ENCODE peak calls at places on chromosomes 11 and 22, in seven cellular contexts. Y is body of pancreas, H is heart left ventricle, X is adrenal gland, C is A549, N is ovary, P is astrocyte of the spinal cord. S is an unnamed sample.

GRCh38 chr22:31342389-31343125 is 3.6 kb downstream of the PATZ1 start:
- DNase-seq in Y (no peak), P (no peak), X (no peak), N (no peak), H (no peak), C (no peak), S (peak)

GRCh38 chr11:20038969-20039368 is 121.3 kb downstream of the DBX1 start:
- DNase-seq in Y (no peak), N (no peak), P (no peak), H (no peak), X (no peak), C (no peak), S (no peak)

GRCh38 chr22:39129746-39130145 is 22.7 kb downstream of the CBX7 start:
- DNase-seq in C (no peak), X (no peak), P (no peak), Y (no peak), N (no peak), H (no peak), S (no peak)

GRCh38 chr22:46070722-46071450 is 79.4 kb upstream of the PPARA start:
- DNase-seq in P (peak), X (peak), N (peak), Y (peak), C (no peak), H (peak), S (peak)

GRCh38 chr11:27420722-27421572 is 51.6 kb downstream of the LGR4 start:
- DNase-seq in Y (no peak), X (no peak), P (no peak), N (no peak), H (no peak), C (no peak), S (no peak)

GRCh38 chr11:66550887-66551286 is 4.2 kb downstream of the ACTN3 start:
- DNase-seq in H (no peak), X (no peak), C (no peak), Y (no peak), N (no peak), P (no peak), S (no peak)

GRCh38 chr11:125402436-125402835 is 93.6 kb downstream of the FEZ1 start:
- DNase-seq in N (no peak), X (peak), H (no peak), Y (no peak), P (peak), C (no peak), S (no peak)

GRCh38 chr11:18196532-18196931 is 23.9 kb downstream of the MRGPRX4 start:
- DNase-seq in H (no peak), N (no peak), Y (no peak), C (no peak), P (no peak), X (no peak), S (no peak)

GRCh38 chr11:101445761-101446160 is 138.0 kb downstream of the TRPC6 start:
- DNase-seq in N (no peak), X (no peak), C (no peak), Y (no peak), H (no peak), P (no peak), S (no peak)

GRCh38 chr11:34970480-34970879 is 54.1 kb downstream of the PDHX start:
- DNase-seq in Y (no peak), X (no peak), N (no peak), C (no peak), P (no peak), H (no peak), S (no peak)

GRCh38 chr11:6437993-6438392 is 2.8 kb downstream of the HPX start:
- DNase-seq in N (no peak), H (no peak), Y (no peak), P (no peak), C (no peak), X (no peak), S (no peak)

GRCh38 chr11:72684236-72684912 is 10.2 kb upstream of the PDE2A start:
- DNase-seq in C (peak), Y (peak), X (peak), N (no peak), H (peak), P (peak), S (peak)

GRCh38 chr11:65315204-65315865 is 669 bp downstream of the CDC42EP2 start:
- DNase-seq in N (peak), X (peak), Y (peak), H (peak), C (peak), P (peak), S (peak)

GRCh38 chr11:13486926-13487660 is 8.7 kb downstream of the PTH start:
- DNase-seq in Y (peak), N (peak), H (peak), P (no peak), C (peak), X (peak), S (peak)
- TF ChIP-seq CTCF in Y (peak), N (no peak), H (no peak), P (peak), C (peak), X (peak), S (no peak)

GRCh38 chr22:48980918-48981317 is 846.8 kb downstream of the BRD1 start:
- DNase-seq in C (no peak), X (no peak), N (no peak), P (no peak), Y (no peak), H (no peak), S (no peak)

GRCh38 chr22:48982321-48982905 is 845.3 kb downstream of the BRD1 start:
- DNase-seq in H (no peak), N (no peak), X (no peak), C (no peak), P (no peak), Y (no peak), S (no peak)

GRCh38 chr22:48981671-48982070 is 846.0 kb downstream of the BRD1 start:
- DNase-seq in C (no peak), Y (no peak), H (no peak), N (no peak), X (no peak), P (no peak), S (no peak)

GRCh38 chr22:48979482-48979881 is 848.2 kb downstream of the BRD1 start:
- DNase-seq in C (peak), Y (no peak), X (no peak), P (no peak), H (no peak), N (no peak), S (no peak)

GRCh38 chr22:48980409-48980808 is 847.3 kb downstream of the BRD1 start:
- DNase-seq in N (no peak), X (no peak), Y (no peak), P (no peak), C (no peak), H (no peak), S (no peak)
- TF ChIP-seq CTCF in N (no peak), X (no peak), Y (no peak), P (no peak), C (no peak), H (no peak), S (no peak)

DNA sequence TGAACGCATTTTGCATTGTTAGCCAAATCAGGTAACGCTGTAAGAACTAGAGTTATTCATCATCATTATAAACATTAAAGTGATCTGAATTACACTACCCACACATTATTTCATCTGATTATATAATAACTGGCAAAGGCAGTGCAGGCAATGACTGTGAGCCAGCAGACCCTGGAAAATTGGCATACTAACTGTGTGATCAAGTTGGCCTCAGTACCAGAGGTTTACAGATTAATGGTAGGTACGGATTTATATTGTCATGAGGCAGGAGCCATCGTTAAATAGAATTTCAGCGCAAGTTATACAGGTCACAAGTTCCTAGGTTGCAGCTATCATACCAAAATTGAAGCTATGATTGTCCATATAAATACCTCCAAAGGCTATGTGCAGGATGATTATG is 225.4 kb downstream of the CNTN5 start:
- DNase-seq in H (no peak), P (no peak), X (no peak), C (no peak), N (no peak), Y (no peak), S (no peak)
- TF ChIP-seq CTCF in H (no peak), P (no peak), X (no peak), C (no peak), N (no peak), Y (no peak), S (no peak)

DNA sequence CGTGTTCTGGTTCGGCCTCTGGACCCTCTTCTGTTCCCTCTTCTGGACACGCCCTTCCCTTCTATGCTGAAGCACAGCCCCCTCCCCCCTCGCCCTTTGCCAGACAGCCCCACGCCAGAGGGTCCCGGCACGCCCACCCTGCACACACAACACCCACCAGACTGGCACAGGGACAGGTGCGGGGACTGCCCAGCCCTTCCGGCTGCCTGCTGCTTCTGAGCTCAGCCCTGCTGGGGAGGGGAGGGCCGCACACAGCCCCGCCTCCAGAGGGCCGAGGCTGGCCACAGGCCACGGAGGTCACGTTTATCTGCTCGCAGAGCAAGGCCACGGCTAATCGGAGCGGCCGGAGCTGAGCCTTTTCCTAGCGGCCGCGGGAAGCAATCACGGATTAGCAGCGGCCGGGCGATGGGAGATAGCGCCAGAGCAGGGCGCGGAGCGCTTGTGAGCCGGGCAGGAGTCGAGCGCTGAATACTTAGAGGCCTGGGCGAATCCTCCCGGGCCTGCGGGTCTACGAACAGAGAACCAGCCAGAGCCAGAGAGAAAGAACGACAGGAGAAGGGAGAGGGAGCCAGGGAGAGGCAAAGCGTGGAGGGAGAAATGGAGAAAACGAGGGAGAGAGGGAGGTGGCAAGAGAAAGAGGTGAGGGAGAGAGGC is 21.5 kb downstream of the OTUB1 start:
- DNase-seq in C (peak), N (peak), P (no peak), X (peak), Y (peak), H (peak), S (peak)
- TF ChIP-seq CTCF in C (no peak), N (peak), P (peak), X (peak), Y (no peak), H (no peak), S (peak)

GRCh38 chr11:62508336-62509058 is 38.1 kb downstream of the AHNAK start:
- DNase-seq in P (peak), X (peak), H (peak), N (peak), C (peak), Y (peak), S (peak)
- TF ChIP-seq CTCF in P (peak), X (peak), H (peak), N (peak), C (peak), Y (no peak), S (peak)

GRCh38 chr22:43053176-43053575 is 36.0 kb downstream of the TTLL1 start:
- DNase-seq in N (no peak), P (no peak), H (no peak), Y (no peak), C (no peak), X (no peak), S (no peak)
- TF ChIP-seq CTCF in N (no peak), P (peak), H (no peak), Y (no peak), C (no peak), X (no peak), S (peak)

S was measured in nephron progenitor cell.